ENCODE peak calls at places on chromosome 14, in six cellular contexts. T is mesenchymal stem cell, L is IMR-90, G is H9, U is neuronal stem cell, C is H1. I is an unnamed sample.

GRCh38 chr14:74733241-74733640 is 20.3 kb downstream of the FCF1 start:
- DNase-seq in C (no peak), U (no peak), G (no peak), T (no peak), L (no peak), I (no peak)

GRCh38 chr14:89137514-89138163 is 279.4 kb downstream of the FOXN3 start:
- DNase-seq in G (no peak), L (peak; percentile 94), T (peak; percentile 85), U (no peak), C (no peak), I (no peak)

GRCh38 chr14:32419429-32419828 is 90.3 kb downstream of the AKAP6 start:
- DNase-seq in L (no peak), G (no peak), T (no peak), C (no peak), U (no peak), I (no peak)

GRCh38 chr14:87745507-87746118 is 247.4 kb downstream of the GALC start:
- DNase-seq in G (peak; percentile 57), C (peak; percentile 63), U (peak; percentile 21), L (peak; percentile 7), T (peak; percentile 27), I (peak; percentile 82)

GRCh38 chr14:93789366-93790130 is 1.3 kb upstream of the PRIMA1 start:
- DNase-seq in L (no peak), G (peak; percentile 54), U (peak; percentile 33), C (peak; percentile 77), T (no peak), I (peak; percentile 65)

GRCh38 chr14:77103954-77104353 is 5.9 kb downstream of the CIPC start:
- DNase-seq in L (no peak), G (no peak), U (no peak), T (no peak), C (no peak), I (no peak)

GRCh38 chr14:76261371-76261811 is 109.7 kb downstream of the GPATCH2L start:
- DNase-seq in T (no peak), U (no peak), L (peak; percentile 44), G (no peak), C (no peak), I (peak; percentile 62)

GRCh38 chr14:65267856-65268255 is 144.7 kb upstream of the FUT8 start:
- DNase-seq in U (no peak), C (no peak), G (no peak), L (no peak), T (no peak), I (no peak)

GRCh38 chr14:61537567-61538463 is 157.5 kb upstream of the HIF1A start:
- DNase-seq in L (peak; percentile 90), G (peak; percentile 56), C (no peak), U (no peak), T (peak; percentile 76), I (peak; percentile 84)

GRCh38 chr14:79809849-79810612 is 401.3 kb downstream of the DIO2 start:
- DNase-seq in U (peak; percentile 8), C (no peak), G (no peak), L (peak; percentile 41), T (peak; percentile 33), I (peak; percentile 57)

GRCh38 chr14:38143651-38144505 is 63.8 kb upstream of the SSTR1 start:
- DNase-seq in L (peak; percentile 92), T (peak; percentile 58), G (no peak), U (no peak), C (no peak), I (peak; percentile 57)

GRCh38 chr14:46048127-46048526 is 603.5 kb downstream of the RPL10L start:
- DNase-seq in G (peak; percentile 76), U (peak; percentile 33), T (peak; percentile 76), L (peak; percentile 18), C (peak; percentile 58), I (peak; percentile 96)

GRCh38 chr14:61563162-61563511 is 132.2 kb upstream of the HIF1A start:
- DNase-seq in U (no peak), L (no peak), G (no peak), T (no peak), C (no peak), I (no peak)

GRCh38 chr14:56664811-56665421 is 85.3 kb downstream of the TMEM260 start:
- DNase-seq in C (no peak), T (no peak), G (no peak), L (no peak), U (no peak), I (no peak)

GRCh38 chr14:20802341-20803084 is at the start of gene RNASE1:
- DNase-seq in L (no peak), T (no peak), G (no peak), U (no peak), C (no peak), I (peak; percentile 46)

GRCh38 chr14:56216631-56217379 is 98.6 kb downstream of the PELI2 start:
- DNase-seq in G (no peak), C (no peak), U (no peak), L (peak; percentile 28), T (peak; percentile 78), I (no peak)

GRCh38 chr14:103058209-103059055 is 1.1 kb upstream of the CDC42BPB start:
- DNase-seq in C (no peak), L (peak; percentile 8), G (no peak), U (no peak), T (peak; percentile 55), I (peak; percentile 56)

GRCh38 chr14:54985156-54985555 is 41.7 kb downstream of the WDHD1 start:
- DNase-seq in T (no peak), U (no peak), C (no peak), L (no peak), G (no peak), I (no peak)
- H2BK15ac ChIP-seq in T (no peak overlapping the region), U (no peak overlapping the region), C (no peak overlapping the region), L (no peak overlapping the region), G (no peak overlapping the region), I (no peak overlapping the region)

DNA sequence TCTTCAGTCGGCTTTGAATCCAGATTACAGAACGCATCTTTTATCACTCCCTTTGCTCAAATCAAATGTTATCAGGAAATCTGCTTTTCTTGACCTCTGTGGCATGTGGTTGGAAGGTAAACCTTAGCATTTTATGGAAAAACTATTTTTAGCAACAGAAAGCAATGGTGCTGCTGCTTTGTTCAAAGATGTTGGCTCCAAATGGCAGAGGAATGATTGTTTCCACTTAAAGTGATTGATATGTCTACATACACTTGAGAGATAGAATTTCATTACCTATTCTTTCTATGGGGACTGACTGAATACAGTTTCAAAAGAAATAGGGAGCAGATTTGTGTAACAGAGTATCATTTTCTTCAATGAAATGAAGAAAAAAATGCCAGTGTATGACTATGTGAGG is 761.2 kb downstream of the NOVA1 start:
- DNase-seq in L (no peak), C (no peak), T (no peak), G (no peak), U (no peak), I (no peak)
- H2BK15ac ChIP-seq in L (no peak overlapping the region), C (no peak overlapping the region), T (no peak overlapping the region), G (no peak overlapping the region), U (no peak overlapping the region), I (no peak overlapping the region)

DNA sequence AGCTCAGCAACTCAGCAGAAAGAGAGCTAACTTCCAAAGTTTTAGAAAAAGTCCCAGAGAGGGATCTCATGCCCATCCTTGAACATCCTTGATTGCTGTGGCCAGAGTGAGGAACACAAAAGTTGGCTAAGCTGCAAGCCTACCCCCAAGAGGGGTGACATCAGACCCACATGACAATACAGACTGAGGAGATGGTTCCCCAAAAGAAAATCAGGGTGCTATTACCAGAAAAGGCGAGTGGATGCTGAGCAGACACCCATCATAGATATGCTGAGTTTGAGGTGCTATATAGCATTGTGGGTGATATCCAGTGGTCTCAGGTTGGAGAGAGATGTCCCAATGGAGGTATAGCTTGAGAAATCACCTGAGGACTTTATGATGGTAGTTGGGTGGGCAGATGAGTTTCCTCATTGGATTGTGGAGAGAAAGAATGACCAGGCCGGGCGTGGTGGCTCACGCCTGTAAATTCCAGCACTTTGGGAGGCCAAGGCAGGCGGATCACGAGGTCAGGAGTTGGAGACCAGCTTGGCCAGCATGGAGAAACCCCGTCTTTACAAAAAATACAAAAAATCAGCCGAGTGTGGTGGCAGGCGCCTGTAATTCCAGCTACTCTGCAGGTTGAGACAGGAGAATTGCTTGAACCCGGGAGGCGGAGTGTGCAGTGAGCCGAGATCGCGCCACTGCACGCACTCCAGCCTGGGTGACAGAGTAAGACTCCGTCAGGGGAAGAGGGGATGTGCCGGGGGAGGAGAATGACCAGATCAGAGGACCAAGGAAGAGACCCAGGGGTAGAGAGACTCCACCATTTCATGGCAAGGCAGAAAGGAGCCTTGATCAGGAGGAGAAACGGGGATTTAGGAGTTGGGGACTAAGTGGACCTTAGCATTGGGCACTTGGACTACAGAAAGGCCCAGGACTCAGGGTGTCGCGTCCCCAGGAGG is 881 bp upstream of the PCK2 start:
- DNase-seq in T (no peak), G (no peak), U (no peak), C (no peak), L (no peak), I (peak; percentile 16)
- H2BK15ac ChIP-seq in T (peak overlapping the region; percentile 15), G (no peak overlapping the region), U (peak overlapping the region; percentile 22), C (peak overlapping the region; percentile 99), L (peak overlapping the region; percentile 81), I (no peak overlapping the region)

DNA sequence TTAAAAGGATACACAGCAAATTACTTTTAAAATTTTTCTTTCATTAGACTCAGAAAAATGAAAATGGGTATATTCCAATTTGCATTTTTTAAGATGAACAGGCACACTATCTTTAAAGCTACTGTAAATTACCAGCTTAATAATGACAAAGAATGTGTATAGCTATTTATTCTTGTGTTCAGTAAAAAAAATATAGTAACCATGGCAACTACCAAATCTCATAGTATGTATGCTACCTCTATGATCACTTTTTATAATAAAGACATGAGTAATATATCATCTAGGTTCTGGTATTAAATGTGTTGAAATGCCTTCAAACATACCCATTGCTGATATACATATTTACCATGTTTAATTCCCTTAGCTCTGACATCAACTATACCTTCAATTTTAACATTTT is 383.2 kb downstream of the FOXG1 start:
- DNase-seq in U (no peak), L (no peak), C (no peak), T (no peak), G (no peak), I (no peak)
- H2BK15ac ChIP-seq in U (no peak overlapping the region), L (no peak overlapping the region), C (no peak overlapping the region), T (no peak overlapping the region), G (no peak overlapping the region), I (no peak overlapping the region)

GRCh38 chr14:59313063-59314018 is 124.9 kb downstream of the DAAM1 start:
- DNase-seq in U (no peak), C (no peak), L (no peak), T (no peak), G (no peak), I (no peak)
- H2BK15ac ChIP-seq in U (no peak overlapping the region), C (no peak overlapping the region), L (no peak overlapping the region), T (no peak overlapping the region), G (no peak overlapping the region), I (no peak overlapping the region)

I was measured in mesendoderm.